ENCODE peak calls at places on chromosomes 7 and 10, in eight cellular contexts. One of them, this sample, is unnamed.
A peak's percentile ranks its signal among the peaks of the same experiment; 100 is the strongest.

GRCh38 chr10:124725171-124725631 is 19.0 kb downstream of the FAM53B start:
- DNase-seq in PC-3: no peak
- DNase-seq in CD4-positive, CD25-positive, alpha-beta regulatory T cell: no peak
- DNase-seq in CD8-positive, alpha-beta T cell: no peak
- DNase-seq in left ventricle myocardium inferior: no peak
- DNase-seq in RWPE2: no peak
- DNase-seq in transverse colon: no peak
- DNase-seq in ovary: peak; percentile 14
- DNase-seq in this sample: no peak

GRCh38 chr10:63554666-63555065 is 33.5 kb downstream of the REEP3 start:
- DNase-seq in PC-3: peak; percentile 89
- DNase-seq in CD4-positive, CD25-positive, alpha-beta regulatory T cell: no peak
- DNase-seq in CD8-positive, alpha-beta T cell: peak; percentile 89
- DNase-seq in left ventricle myocardium inferior: no peak
- DNase-seq in RWPE2: peak; percentile 55
- DNase-seq in transverse colon: peak; percentile 41
- DNase-seq in ovary: no peak
- DNase-seq in this sample: no peak

GRCh38 chr10:43084812-43085211 is 7.9 kb downstream of the RET start:
- DNase-seq in PC-3: no peak
- DNase-seq in CD4-positive, CD25-positive, alpha-beta regulatory T cell: no peak
- DNase-seq in CD8-positive, alpha-beta T cell: no peak
- DNase-seq in left ventricle myocardium inferior: no peak
- DNase-seq in RWPE2: no peak
- DNase-seq in transverse colon: no peak
- DNase-seq in ovary: no peak
- DNase-seq in this sample: no peak

GRCh38 chr7:31875424-31875823 is 188.4 kb downstream of the PPP1R17 start:
- DNase-seq in PC-3: peak; percentile 26
- DNase-seq in CD4-positive, CD25-positive, alpha-beta regulatory T cell: no peak
- DNase-seq in CD8-positive, alpha-beta T cell: no peak
- DNase-seq in left ventricle myocardium inferior: no peak
- DNase-seq in RWPE2: no peak
- DNase-seq in transverse colon: no peak
- DNase-seq in ovary: no peak
- DNase-seq in this sample: no peak

GRCh38 chr10:130542761-130543160 is 406.6 kb downstream of the GLRX3 start:
- DNase-seq in PC-3: no peak
- DNase-seq in CD4-positive, CD25-positive, alpha-beta regulatory T cell: no peak
- DNase-seq in CD8-positive, alpha-beta T cell: no peak
- DNase-seq in left ventricle myocardium inferior: no peak
- DNase-seq in RWPE2: no peak
- DNase-seq in transverse colon: no peak
- DNase-seq in ovary: no peak
- DNase-seq in this sample: no peak

GRCh38 chr10:123043409-123043925 is 34.7 kb downstream of the ACADSB start:
- DNase-seq in PC-3: peak; percentile 76
- DNase-seq in CD4-positive, CD25-positive, alpha-beta regulatory T cell: peak; percentile 24
- DNase-seq in CD8-positive, alpha-beta T cell: peak; percentile 42
- DNase-seq in left ventricle myocardium inferior: no peak
- DNase-seq in RWPE2: no peak
- DNase-seq in transverse colon: peak; percentile 37
- DNase-seq in ovary: peak; percentile 9
- DNase-seq in this sample: peak; percentile 76

GRCh38 chr7:85602196-85602595 is 415.3 kb upstream of the SEMA3D start:
- DNase-seq in PC-3: no peak
- DNase-seq in CD4-positive, CD25-positive, alpha-beta regulatory T cell: no peak
- DNase-seq in CD8-positive, alpha-beta T cell: no peak
- DNase-seq in left ventricle myocardium inferior: no peak
- DNase-seq in RWPE2: no peak
- DNase-seq in transverse colon: no peak
- DNase-seq in ovary: no peak
- DNase-seq in this sample: no peak

GRCh38 chr7:27097686-27098492 is 2.1 kb upstream of the HOXA1 start:
- DNase-seq in PC-3: peak; percentile 58
- DNase-seq in CD4-positive, CD25-positive, alpha-beta regulatory T cell: no peak
- DNase-seq in CD8-positive, alpha-beta T cell: no peak
- DNase-seq in left ventricle myocardium inferior: no peak
- DNase-seq in RWPE2: no peak
- DNase-seq in transverse colon: no peak
- DNase-seq in ovary: peak; percentile 46
- DNase-seq in this sample: no peak

GRCh38 chr7:17583786-17584185 is 285.3 kb downstream of the AHR start:
- DNase-seq in PC-3: no peak
- DNase-seq in CD4-positive, CD25-positive, alpha-beta regulatory T cell: no peak
- DNase-seq in CD8-positive, alpha-beta T cell: no peak
- DNase-seq in left ventricle myocardium inferior: no peak
- DNase-seq in RWPE2: no peak
- DNase-seq in transverse colon: no peak
- DNase-seq in ovary: no peak
- DNase-seq in this sample: no peak

GRCh38 chr7:53121374-53121773 is 85.9 kb downstream of the POM121L12 start:
- DNase-seq in PC-3: no peak
- DNase-seq in CD4-positive, CD25-positive, alpha-beta regulatory T cell: no peak
- DNase-seq in CD8-positive, alpha-beta T cell: no peak
- DNase-seq in left ventricle myocardium inferior: no peak
- DNase-seq in RWPE2: no peak
- DNase-seq in transverse colon: no peak
- DNase-seq in ovary: no peak
- DNase-seq in this sample: no peak

GRCh38 chr10:24974978-24975377 is 22.6 kb upstream of the PRTFDC1 start:
- DNase-seq in PC-3: no peak
- DNase-seq in CD4-positive, CD25-positive, alpha-beta regulatory T cell: no peak
- DNase-seq in CD8-positive, alpha-beta T cell: no peak
- DNase-seq in left ventricle myocardium inferior: peak; percentile 53
- DNase-seq in RWPE2: no peak
- DNase-seq in transverse colon: no peak
- DNase-seq in ovary: peak; percentile 42
- DNase-seq in this sample: peak; percentile 65

GRCh38 chr10:17144757-17145156 is 15.1 kb upstream of the CUBN start:
- DNase-seq in PC-3: peak; percentile 9
- DNase-seq in CD4-positive, CD25-positive, alpha-beta regulatory T cell: no peak
- DNase-seq in CD8-positive, alpha-beta T cell: no peak
- DNase-seq in left ventricle myocardium inferior: no peak
- DNase-seq in RWPE2: no peak
- DNase-seq in transverse colon: no peak
- DNase-seq in ovary: no peak
- DNase-seq in this sample: no peak

DNA sequence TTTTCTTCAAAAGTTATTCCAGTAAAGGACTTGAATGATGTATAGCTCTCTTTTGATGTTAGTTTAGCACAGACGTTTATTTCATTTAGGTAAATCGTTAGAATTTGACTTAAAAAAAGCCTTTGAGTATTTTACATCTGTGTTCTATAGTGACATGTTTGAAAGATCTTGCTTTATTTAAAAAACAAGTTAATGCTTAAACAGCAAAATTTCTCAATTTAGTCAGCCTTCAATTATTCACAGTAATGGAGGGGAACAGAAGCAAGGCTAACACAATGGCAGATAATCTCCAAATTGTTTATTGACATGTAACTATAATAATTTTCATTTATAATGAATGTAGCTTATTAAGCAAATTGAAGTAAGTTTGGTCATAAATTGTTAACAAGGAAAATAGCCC is 63.5 kb downstream of the MKLN1 start:
- DNase-seq in PC-3: no peak
- DNase-seq in CD4-positive, CD25-positive, alpha-beta regulatory T cell: no peak
- DNase-seq in CD8-positive, alpha-beta T cell: no peak
- DNase-seq in left ventricle myocardium inferior: no peak
- DNase-seq in RWPE2: no peak
- DNase-seq in transverse colon: no peak
- DNase-seq in ovary: no peak
- DNase-seq in this sample: no peak
- H3K36me3 ChIP-seq in PC-3: peaks cover 8% of the 10 kb centered on the region
- H3K36me3 ChIP-seq in CD4-positive, CD25-positive, alpha-beta regulatory T cell: peaks cover 14% of the 10 kb centered on the region
- H3K36me3 ChIP-seq in CD8-positive, alpha-beta T cell: no peaks in the 10 kb centered on the region
- H3K36me3 ChIP-seq in left ventricle myocardium inferior: peaks cover 3% of the 10 kb centered on the region
- H3K36me3 ChIP-seq in RWPE2: peaks cover 16% of the 10 kb centered on the region
- H3K36me3 ChIP-seq in transverse colon: no peaks in the 10 kb centered on the region
- H3K36me3 ChIP-seq in ovary: no peaks in the 10 kb centered on the region
- H3K36me3 ChIP-seq in this sample: no peaks in the 10 kb centered on the region

GRCh38 chr7:5514440-5515035 is 90.9 kb upstream of the TNRC18 start:
- DNase-seq in PC-3: peak; percentile 46
- DNase-seq in CD4-positive, CD25-positive, alpha-beta regulatory T cell: no peak
- DNase-seq in CD8-positive, alpha-beta T cell: no peak
- DNase-seq in left ventricle myocardium inferior: no peak
- DNase-seq in RWPE2: no peak
- DNase-seq in transverse colon: no peak
- DNase-seq in ovary: no peak
- DNase-seq in this sample: peak; percentile 77

GRCh38 chr7:5517057-5517456 is 93.4 kb upstream of the TNRC18 start:
- DNase-seq in PC-3: no peak
- DNase-seq in CD4-positive, CD25-positive, alpha-beta regulatory T cell: no peak
- DNase-seq in CD8-positive, alpha-beta T cell: no peak
- DNase-seq in left ventricle myocardium inferior: no peak
- DNase-seq in RWPE2: no peak
- DNase-seq in transverse colon: no peak
- DNase-seq in ovary: no peak
- DNase-seq in this sample: no peak

GRCh38 chr7:5523052-5523711 is 99.5 kb upstream of the TNRC18 start:
- DNase-seq in PC-3: peak; percentile 51
- DNase-seq in CD4-positive, CD25-positive, alpha-beta regulatory T cell: no peak
- DNase-seq in CD8-positive, alpha-beta T cell: no peak
- DNase-seq in left ventricle myocardium inferior: no peak
- DNase-seq in RWPE2: peak; percentile 71
- DNase-seq in transverse colon: peak; percentile 44
- DNase-seq in ovary: no peak
- DNase-seq in this sample: peak; percentile 82

DNA sequence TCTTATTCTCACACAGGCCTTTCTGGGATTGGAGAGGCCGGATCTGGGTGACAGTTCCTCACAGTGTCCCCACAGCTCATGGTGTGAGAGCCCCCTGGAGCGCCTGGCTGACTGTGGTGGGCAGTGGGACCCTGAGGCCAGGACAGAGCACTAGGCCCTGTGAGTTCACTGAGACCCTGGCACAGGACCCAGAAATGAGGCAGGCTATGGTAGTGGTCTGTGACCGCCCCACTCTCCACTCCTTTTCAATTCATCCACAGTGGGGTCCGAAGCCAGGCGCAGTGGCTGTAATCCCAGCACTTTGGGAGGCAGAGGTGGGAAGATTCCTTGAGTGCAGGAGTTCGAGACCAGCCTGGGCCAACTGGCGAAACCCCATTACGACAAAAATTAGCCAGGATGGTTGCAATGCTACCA is 95.9 kb upstream of the TNRC18 start:
- DNase-seq in PC-3: peak; percentile 3
- DNase-seq in CD4-positive, CD25-positive, alpha-beta regulatory T cell: no peak
- DNase-seq in CD8-positive, alpha-beta T cell: no peak
- DNase-seq in left ventricle myocardium inferior: no peak
- DNase-seq in RWPE2: no peak
- DNase-seq in transverse colon: no peak
- DNase-seq in ovary: no peak
- DNase-seq in this sample: no peak
- H3K36me3 ChIP-seq in PC-3: no peaks in the 10 kb centered on the region
- H3K36me3 ChIP-seq in CD4-positive, CD25-positive, alpha-beta regulatory T cell: no peaks in the 10 kb centered on the region
- H3K36me3 ChIP-seq in CD8-positive, alpha-beta T cell: no peaks in the 10 kb centered on the region
- H3K36me3 ChIP-seq in left ventricle myocardium inferior: no peaks in the 10 kb centered on the region
- H3K36me3 ChIP-seq in RWPE2: no peaks in the 10 kb centered on the region
- H3K36me3 ChIP-seq in transverse colon: no peaks in the 10 kb centered on the region
- H3K36me3 ChIP-seq in ovary: no peaks in the 10 kb centered on the region
- H3K36me3 ChIP-seq in this sample: peaks cover 2% of the 10 kb centered on the region

DNA sequence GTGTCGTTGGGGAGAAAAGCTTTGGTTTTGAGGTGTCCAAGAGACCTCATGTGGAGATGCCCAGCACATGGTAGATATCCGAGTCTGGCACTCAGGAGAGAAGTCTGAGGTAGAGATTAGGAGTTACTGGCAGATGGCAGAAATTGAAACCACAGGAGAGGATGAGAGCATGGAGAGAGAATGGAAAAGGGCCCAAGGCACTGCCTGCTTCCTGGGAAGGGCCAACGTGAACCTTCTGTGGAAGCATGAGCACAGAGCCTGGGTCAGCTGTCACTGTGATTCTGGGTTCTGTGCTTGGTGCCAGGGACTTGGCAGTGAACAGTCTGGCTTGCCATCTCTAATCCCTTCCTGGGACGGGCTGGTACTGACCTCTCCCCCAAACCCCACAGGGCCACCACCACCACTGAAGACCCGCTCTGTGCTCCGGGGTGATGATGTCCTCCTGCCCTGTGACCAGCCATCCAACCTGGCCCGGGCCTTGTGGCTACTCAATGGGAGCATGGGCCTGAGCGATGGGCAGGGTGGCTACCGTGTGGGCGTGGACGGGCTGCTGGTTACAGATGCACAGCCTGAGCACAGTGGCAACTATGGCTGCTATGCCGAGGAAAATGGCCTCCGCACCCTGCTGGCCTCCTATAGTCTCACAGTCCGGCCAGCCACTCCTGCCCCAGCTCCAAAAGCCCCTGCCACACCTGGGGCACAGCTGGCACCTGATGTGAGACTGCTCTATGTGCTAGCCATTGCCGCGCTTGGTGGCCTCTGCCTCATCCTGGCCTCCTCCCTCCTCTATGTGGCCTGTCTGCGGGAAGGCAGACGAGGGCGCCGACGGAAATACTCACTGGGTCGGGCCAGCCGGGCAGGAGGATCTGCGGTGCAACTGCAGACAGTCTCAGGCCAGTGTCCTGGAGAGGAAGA is 4.1 kb downstream of the MRPL43 start:
- DNase-seq in PC-3: no peak
- DNase-seq in CD4-positive, CD25-positive, alpha-beta regulatory T cell: no peak
- DNase-seq in CD8-positive, alpha-beta T cell: no peak
- DNase-seq in left ventricle myocardium inferior: no peak
- DNase-seq in RWPE2: no peak
- DNase-seq in transverse colon: peak; percentile 6
- DNase-seq in ovary: no peak
- DNase-seq in this sample: peak; percentile 31
- H3K36me3 ChIP-seq in PC-3: no peaks in the 10 kb centered on the region
- H3K36me3 ChIP-seq in CD4-positive, CD25-positive, alpha-beta regulatory T cell: peaks cover 21% of the 10 kb centered on the region
- H3K36me3 ChIP-seq in CD8-positive, alpha-beta T cell: peaks cover 8% of the 10 kb centered on the region
- H3K36me3 ChIP-seq in left ventricle myocardium inferior: peaks cover 47% of the 10 kb centered on the region
- H3K36me3 ChIP-seq in RWPE2: peaks cover 13% of the 10 kb centered on the region
- H3K36me3 ChIP-seq in transverse colon: no peaks in the 10 kb centered on the region
- H3K36me3 ChIP-seq in ovary: no peaks in the 10 kb centered on the region
- H3K36me3 ChIP-seq in this sample: peaks cover 10% of the 10 kb centered on the region

GRCh38 chr10:110569736-110570135 is 2.2 kb downstream of the SMC3 start:
- DNase-seq in PC-3: no peak
- DNase-seq in CD4-positive, CD25-positive, alpha-beta regulatory T cell: no peak
- DNase-seq in CD8-positive, alpha-beta T cell: no peak
- DNase-seq in left ventricle myocardium inferior: no peak
- DNase-seq in RWPE2: no peak
- DNase-seq in transverse colon: no peak
- DNase-seq in ovary: no peak
- DNase-seq in this sample: no peak

GRCh38 chr10:110568055-110568735 is 700 bp downstream of the SMC3 start:
- DNase-seq in PC-3: peak; percentile 7
- DNase-seq in CD4-positive, CD25-positive, alpha-beta regulatory T cell: peak; percentile 48
- DNase-seq in CD8-positive, alpha-beta T cell: peak; percentile 66
- DNase-seq in left ventricle myocardium inferior: peak; percentile 18
- DNase-seq in RWPE2: no peak
- DNase-seq in transverse colon: peak; percentile 39
- DNase-seq in ovary: no peak
- DNase-seq in this sample: peak; percentile 51

GRCh38 chr10:110569120-110569519 is 1.6 kb downstream of the SMC3 start:
- DNase-seq in PC-3: no peak
- DNase-seq in CD4-positive, CD25-positive, alpha-beta regulatory T cell: no peak
- DNase-seq in CD8-positive, alpha-beta T cell: no peak
- DNase-seq in left ventricle myocardium inferior: no peak
- DNase-seq in RWPE2: no peak
- DNase-seq in transverse colon: no peak
- DNase-seq in ovary: no peak
- DNase-seq in this sample: no peak

GRCh38 chr10:110572862-110573261 is 5.4 kb downstream of the SMC3 start:
- DNase-seq in PC-3: no peak
- DNase-seq in CD4-positive, CD25-positive, alpha-beta regulatory T cell: no peak
- DNase-seq in CD8-positive, alpha-beta T cell: no peak
- DNase-seq in left ventricle myocardium inferior: no peak
- DNase-seq in RWPE2: no peak
- DNase-seq in transverse colon: no peak
- DNase-seq in ovary: no peak
- DNase-seq in this sample: no peak

GRCh38 chr10:110571093-110571743 is 3.7 kb downstream of the SMC3 start:
- DNase-seq in PC-3: no peak
- DNase-seq in CD4-positive, CD25-positive, alpha-beta regulatory T cell: no peak
- DNase-seq in CD8-positive, alpha-beta T cell: no peak
- DNase-seq in left ventricle myocardium inferior: no peak
- DNase-seq in RWPE2: no peak
- DNase-seq in transverse colon: no peak
- DNase-seq in ovary: no peak
- DNase-seq in this sample: no peak
- H3K36me3 ChIP-seq in PC-3: peaks cover 5% of the 10 kb centered on the region
- H3K36me3 ChIP-seq in CD4-positive, CD25-positive, alpha-beta regulatory T cell: peaks cover 17% of the 10 kb centered on the region
- H3K36me3 ChIP-seq in CD8-positive, alpha-beta T cell: peaks cover 9% of the 10 kb centered on the region
- H3K36me3 ChIP-seq in left ventricle myocardium inferior: peaks cover 11% of the 10 kb centered on the region
- H3K36me3 ChIP-seq in RWPE2: peaks cover 56% of the 10 kb centered on the region
- H3K36me3 ChIP-seq in transverse colon: no peaks in the 10 kb centered on the region
- H3K36me3 ChIP-seq in ovary: no peaks in the 10 kb centered on the region
- H3K36me3 ChIP-seq in this sample: no peaks in the 10 kb centered on the region

This sample was measured in Caco-2.